ENCODE peak calls at places on chromosomes 2 and 18, in five cellular contexts. S is cardiac fibroblast, R is HFF-Myc, K is foreskin fibroblast, Z is PC-3. F is an unnamed sample.

GRCh38 chr18:13809025-13809384 is 14.9 kb upstream of the MC5R start:
- DNase-seq in R (no peak), S (no peak), Z (peak; percentile 58), K (no peak), F (no peak)

GRCh38 chr2:232013701-232014353 is 52.3 kb downstream of the DIS3L2 start:
- DNase-seq in Z (peak; percentile 56), K (peak; percentile 83), R (peak; percentile 84), S (peak; percentile 73), F (peak; percentile 73)

GRCh38 chr2:241218131-241219029 is 29.9 kb downstream of the ANO7 start:
- DNase-seq in R (no peak), K (peak; percentile 36), S (peak; percentile 32), Z (peak; percentile 16), F (no peak)

GRCh38 chr2:29650634-29651097 is 270.7 kb downstream of the ALK start:
- DNase-seq in K (no peak), S (no peak), Z (peak; percentile 80), R (no peak), F (no peak)

GRCh38 chr2:239780236-239780997 is 244.7 kb downstream of the NDUFA10 start:
- DNase-seq in Z (no peak), K (no peak), R (no peak), S (no peak), F (no peak)

GRCh38 chr2:69720922-69721491 is 20.9 kb upstream of the ANXA4 start:
- DNase-seq in R (no peak), K (no peak), Z (no peak), S (no peak), F (no peak)

GRCh38 chr2:202034249-202035088 is 814 bp downstream of the FZD7 start:
- DNase-seq in Z (peak; percentile 29), K (peak; percentile 41), S (peak; percentile 26), R (no peak), F (no peak)

GRCh38 chr2:111975053-111975552 is 76.7 kb downstream of the MERTK start:
- DNase-seq in S (peak; percentile 70), Z (peak; percentile 97), R (peak; percentile 95), K (peak; percentile 94), F (peak; percentile 35)

GRCh38 chr2:147790580-147790979 is 54.2 kb upstream of the ACVR2A start:
- DNase-seq in K (no peak), R (no peak), Z (no peak), S (no peak), F (no peak)

GRCh38 chr18:3283908-3284307 is 22.0 kb downstream of the MYL12B start:
- DNase-seq in R (no peak), S (no peak), Z (no peak), K (no peak), F (no peak)

GRCh38 chr2:74564222-74564621 is 9.7 kb downstream of the DOK1 start:
- DNase-seq in Z (peak; percentile 39), R (no peak), S (peak; percentile 37), K (no peak), F (no peak)

GRCh38 chr18:59996370-59996966 is 96.7 kb downstream of the PMAIP1 start:
- DNase-seq in R (no peak), Z (peak; percentile 82), K (peak; percentile 26), S (peak; percentile 46), F (peak; percentile 20)
- TF ChIP-seq CTCF in R (peak; percentile 78), Z (peak; percentile 95), K (peak; percentile 81), S (peak; percentile 80), F (peak; percentile 84)

GRCh38 chr2:6772366-6772710 is 93.4 kb downstream of the CMPK2 start:
- DNase-seq in R (no peak), S (no peak), K (no peak), Z (peak; percentile 36), F (no peak)

GRCh38 chr2:6776125-6776524 is 89.6 kb downstream of the CMPK2 start:
- DNase-seq in S (no peak), K (no peak), Z (no peak), R (no peak), F (no peak)

GRCh38 chr2:6771539-6772365 is 94.0 kb downstream of the CMPK2 start:
- DNase-seq in R (no peak), S (no peak), Z (no peak), K (no peak), F (no peak)

GRCh38 chr2:6773694-6774044 is 92.0 kb downstream of the CMPK2 start:
- DNase-seq in Z (no peak), R (no peak), K (no peak), S (no peak), F (no peak)

DNA sequence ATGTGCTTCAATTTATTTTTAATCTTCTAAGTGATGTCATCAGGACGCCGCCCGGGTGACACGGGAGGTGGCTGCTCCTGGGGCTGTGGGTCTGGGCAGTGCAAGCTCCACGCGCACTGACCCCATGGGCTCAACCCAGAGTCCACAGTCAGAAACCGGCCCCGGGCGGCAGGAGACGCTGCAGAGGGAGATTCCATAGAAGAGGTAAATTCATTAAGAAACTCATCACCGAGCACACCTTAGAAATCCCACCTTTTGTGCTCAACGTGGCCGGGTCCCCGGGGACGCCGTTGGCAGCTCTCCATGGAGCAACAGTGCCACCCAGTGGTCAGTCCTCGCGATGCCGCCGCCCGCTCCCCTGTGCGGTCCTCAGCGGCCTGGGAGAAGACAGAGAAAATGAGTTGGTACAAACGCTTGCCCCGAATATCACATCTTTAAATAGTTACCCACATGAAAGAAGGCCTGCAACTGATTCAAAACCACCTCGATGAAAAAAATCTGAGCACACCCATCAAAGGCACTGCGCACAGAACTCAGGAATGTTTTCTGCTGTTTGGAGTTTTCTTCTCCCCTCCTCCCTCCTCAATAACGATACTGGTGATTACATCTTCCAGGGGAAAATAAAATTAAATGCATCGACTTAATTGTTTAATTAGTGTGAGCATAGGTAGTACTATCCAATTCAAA is 92.6 kb downstream of the CMPK2 start:
- DNase-seq in R (no peak), Z (peak; percentile 64), K (peak; percentile 1), S (peak; percentile 16), F (no peak)
- H3K4me3 ChIP-seq in R (no peak overlapping the region), Z (peak overlapping the region; percentile 10), K (no peak overlapping the region), S (no peak overlapping the region), F (no peak overlapping the region)

GRCh38 chr2:238288650-238289573 is 502 bp upstream of the PER2 start:
- DNase-seq in K (peak; percentile 97), Z (peak; percentile 98), S (peak; percentile 99), R (peak; percentile 98), F (peak; percentile 94)
- TF ChIP-seq CTCF in K (peak; percentile 11), Z (peak; percentile 37), S (peak; percentile 2), R (no peak), F (peak; percentile 36)

GRCh38 chr2:78486565-78486964 is 538.9 kb upstream of the REG3G start:
- DNase-seq in R (no peak), S (no peak), Z (no peak), K (no peak), F (no peak)
- H3K4me3 ChIP-seq in R (no peak overlapping the region), S (no peak overlapping the region), Z (no peak overlapping the region), K (no peak overlapping the region), F (no peak overlapping the region)

DNA sequence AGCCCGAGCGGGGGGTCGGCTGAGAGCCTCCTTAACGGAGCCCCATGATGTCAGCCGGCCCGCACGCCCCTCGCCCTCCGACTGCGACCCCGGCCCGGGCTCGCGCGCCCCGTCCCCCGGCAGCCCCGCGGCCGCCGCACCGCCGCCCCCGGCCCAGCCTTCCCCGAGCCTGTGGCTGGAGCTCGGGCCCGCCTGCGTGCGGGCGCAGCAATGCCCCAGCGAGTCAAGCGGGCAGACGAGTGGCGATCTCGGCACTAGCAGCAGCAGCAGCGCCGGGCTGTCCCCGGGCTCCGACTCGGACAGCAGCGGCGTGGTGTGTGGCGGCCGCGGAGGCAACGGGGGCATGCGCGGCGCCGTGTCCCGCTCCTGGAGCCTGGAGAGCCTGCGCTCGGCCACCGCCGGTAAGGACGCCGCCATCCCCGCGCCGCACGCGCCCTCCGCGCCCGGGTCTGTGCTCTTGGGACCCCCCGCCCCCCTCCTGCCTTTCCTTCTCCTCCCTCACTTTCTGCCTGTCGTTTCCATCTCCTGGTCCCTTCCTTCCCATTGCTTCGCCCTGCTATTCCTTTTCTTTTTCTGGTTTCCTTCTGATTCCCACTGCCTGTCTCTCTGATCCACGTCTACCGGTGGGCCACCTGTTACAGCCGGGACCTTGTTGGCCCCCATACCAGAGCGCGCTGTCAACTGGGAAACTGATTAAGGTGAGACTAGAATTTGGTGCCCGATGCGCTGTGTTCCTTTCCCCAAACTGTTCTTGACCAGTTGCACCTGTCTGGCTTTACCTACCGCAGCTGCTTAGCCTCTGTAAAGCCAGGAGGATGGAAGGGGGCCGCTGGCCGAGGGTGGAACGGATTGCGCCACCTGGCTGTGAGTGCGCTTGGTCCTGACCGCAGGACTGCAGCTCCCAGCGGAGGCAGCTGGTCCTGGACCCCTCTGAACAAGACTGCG is 127.4 kb downstream of the ARHGEF4 start:
- DNase-seq in R (no peak), S (peak; percentile 2), K (no peak), Z (peak; percentile 43), F (no peak)
- TF ChIP-seq CTCF in R (peak; percentile 32), S (no peak), K (no peak), Z (peak; percentile 63), F (peak; percentile 11)

GRCh38 chr2:47519604-47520301 is 116.8 kb downstream of the MSH2 start:
- DNase-seq in K (no peak), S (no peak), Z (no peak), R (no peak), F (no peak)
- H3K4me3 ChIP-seq in K (no peak overlapping the region), S (no peak overlapping the region), Z (no peak overlapping the region), R (no peak overlapping the region), F (no peak overlapping the region)

GRCh38 chr18:9726175-9726574 is 18.1 kb downstream of the RAB31 start:
- DNase-seq in S (no peak), R (no peak), Z (no peak), K (no peak), F (no peak)

GRCh38 chr18:9721893-9722515 is 13.9 kb downstream of the RAB31 start:
- DNase-seq in S (no peak), R (no peak), Z (no peak), K (no peak), F (no peak)

GRCh38 chr18:9722691-9723090 is 14.6 kb downstream of the RAB31 start:
- DNase-seq in Z (peak; percentile 83), K (no peak), R (no peak), S (no peak), F (no peak)

GRCh38 chr18:9726936-9727335 is 18.8 kb downstream of the RAB31 start:
- DNase-seq in K (no peak), Z (no peak), R (no peak), S (no peak), F (no peak)

GRCh38 chr18:9724797-9725196 is 16.7 kb downstream of the RAB31 start:
- DNase-seq in Z (no peak), R (no peak), S (no peak), K (no peak), F (no peak)
- TF ChIP-seq CTCF in Z (no peak), R (no peak), S (no peak), K (no peak), F (no peak)

DNA sequence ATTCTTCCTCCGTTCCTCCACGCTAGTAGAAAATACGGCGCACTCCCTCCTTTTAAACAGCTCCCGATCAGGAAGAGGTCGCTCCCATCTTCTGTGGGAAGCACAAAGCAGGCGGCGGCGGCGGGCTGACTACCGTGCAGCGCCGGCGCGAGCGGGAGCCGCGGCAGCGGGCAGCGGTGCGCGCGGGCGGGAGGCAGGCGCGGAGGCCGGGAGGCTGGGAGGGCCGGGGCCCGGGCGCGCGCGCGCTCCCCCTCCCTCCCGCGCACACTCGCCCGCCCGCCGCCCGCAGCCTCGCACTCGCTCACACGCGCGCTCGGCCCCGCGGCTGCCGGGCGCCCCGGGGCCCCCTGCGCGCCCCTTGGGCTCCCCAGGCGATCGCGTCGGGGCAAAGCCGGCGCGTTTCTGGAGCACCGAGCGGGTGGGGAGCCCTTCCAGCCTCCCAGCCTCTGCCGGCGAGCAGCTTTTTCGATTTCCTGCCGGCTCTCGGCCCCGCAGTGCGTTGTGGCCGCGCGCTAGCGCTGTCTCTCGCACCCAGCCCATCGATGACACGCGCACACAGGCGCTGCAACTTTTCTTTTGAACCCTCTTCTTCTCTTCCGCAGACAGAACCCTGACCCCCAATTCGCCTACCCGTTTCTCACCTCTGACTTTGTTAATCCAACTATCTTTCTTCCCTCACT is at the start of gene SLC8A1:
- DNase-seq in K (no peak), R (no peak), Z (no peak), S (peak; percentile 52), F (no peak)
- H3K4me3 ChIP-seq in K (peak within 1 kb of the TSS; percentile 89), R (peak within 1 kb of the TSS; percentile 63), Z (peak within 1 kb of the TSS; percentile 69), S (peak within 1 kb of the TSS; percentile 71), F (peak within 1 kb of the TSS; percentile 94)